ENCODE peak calls at places on chromosome 15, in seven cellular contexts. A, T, Q, X, O, K and E are unnamed samples.

GRCh38 chr15:94057305-94057704 is 174.1 kb upstream of the MCTP2 start:
- DNase-seq in A (no peak), T (no peak), Q (no peak), X (no peak), O (no peak), K (no peak), E (no peak)

GRCh38 chr15:97502038-97502437 is 458.5 kb upstream of the ARRDC4 start:
- DNase-seq in A (no peak), T (no peak), Q (no peak), X (no peak), O (no peak), K (no peak), E (no peak)

GRCh38 chr15:82063055-82063454 is 17.2 kb upstream of the MEX3B start:
- DNase-seq in A (no peak), T (no peak), Q (no peak), X (no peak), O (no peak), K (no peak), E (no peak)

GRCh38 chr15:44541282-44541958 is 4.5 kb downstream of the EIF3J start:
- DNase-seq in A (no peak), T (no peak), Q (no peak), X (no peak), O (no peak), K (peak), E (peak)

GRCh38 chr15:60557157-60557556 is 78.2 kb upstream of the ICE2 start:
- DNase-seq in A (no peak), T (no peak), Q (no peak), X (no peak), O (no peak), K (no peak), E (no peak)

GRCh38 chr15:45021331-45021730 is 1.7 kb upstream of the SORD start:
- DNase-seq in A (no peak), T (no peak), Q (no peak), X (no peak), O (no peak), K (no peak), E (no peak)

GRCh38 chr15:94793641-94794040 is 562.3 kb downstream of the MCTP2 start:
- DNase-seq in A (no peak), T (no peak), Q (no peak), X (no peak), O (no peak), K (peak), E (peak)

GRCh38 chr15:90743407-90743806 is 26.3 kb downstream of the BLM start:
- DNase-seq in A (no peak), T (no peak), Q (no peak), X (no peak), O (no peak), K (no peak), E (no peak)

GRCh38 chr15:78037328-78037727 is 40.2 kb downstream of the TBC1D2B start:
- DNase-seq in A (no peak), T (no peak), Q (no peak), X (no peak), O (no peak), K (no peak), E (no peak)

GRCh38 chr15:64961013-64961412 is 28.7 kb downstream of the SPG21 start:
- DNase-seq in A (no peak), T (no peak), Q (no peak), X (no peak), O (no peak), K (no peak), E (no peak)
- TF ChIP-seq CTCF in A (no peak), T (no peak), Q (no peak), X (no peak), O (no peak), K (no peak), E (no peak)

GRCh38 chr15:88764448-88764847 is 38.8 kb upstream of the ACAN start:
- DNase-seq in A (no peak), T (no peak), Q (no peak), X (no peak), O (no peak), K (no peak), E (no peak)
- TF ChIP-seq CTCF in A (no peak), T (no peak), Q (no peak), X (no peak), O (no peak), K (no peak), E (no peak)

GRCh38 chr15:101099183-101099582 is 152.7 kb downstream of the CHSY1 start:
- DNase-seq in A (no peak), T (no peak), Q (no peak), X (no peak), O (no peak), K (no peak), E (no peak)
- TF ChIP-seq CTCF in A (no peak), T (no peak), Q (no peak), X (no peak), O (no peak), K (no peak), E (no peak)

GRCh38 chr15:72838311-72838731 is 54.8 kb upstream of the ADPGK start:
- DNase-seq in A (no peak), T (no peak), Q (no peak), X (no peak), O (no peak), K (no peak), E (no peak)

GRCh38 chr15:72836676-72837325 is 53.2 kb upstream of the ADPGK start:
- DNase-seq in A (no peak), T (no peak), Q (no peak), X (no peak), O (no peak), K (no peak), E (no peak)

GRCh38 chr15:72835289-72835890 is 51.8 kb upstream of the ADPGK start:
- DNase-seq in A (peak), T (no peak), Q (no peak), X (no peak), O (peak), K (no peak), E (peak)
- TF ChIP-seq CTCF in A (peak), T (no peak), Q (peak), X (no peak), O (peak), K (peak), E (peak)